ENCODE peak calls at places on chromosome 7, in seven cellular contexts. X is mammary epithelial cell, M is AG04450, C is OCI-LY7, I is mesendoderm, G is psoas muscle, P is aorta. K is an unnamed sample.

GRCh38 chr7:43196379-43196778 is 83.9 kb downstream of the HECW1 start:
- DNase-seq in C (no peak), P (no peak), M (no peak), X (no peak), I (peak), G (no peak), K (no peak)

GRCh38 chr7:38660427-38661099 is 29.4 kb upstream of the AMPH start:
- DNase-seq in C (peak), M (no peak), I (peak), P (no peak), X (peak), G (no peak), K (no peak)

GRCh38 chr7:78176186-78176585 is 377.6 kb downstream of the PHTF2 start:
- DNase-seq in M (no peak), P (no peak), I (no peak), C (no peak), X (no peak), G (no peak), K (no peak)

GRCh38 chr7:106248616-106249015 is 36.2 kb downstream of the NAMPT start:
- DNase-seq in X (no peak), P (no peak), I (no peak), M (no peak), G (no peak), C (no peak), K (no peak)

GRCh38 chr7:102841290-102841689 is 71.5 kb upstream of the LRRC17 start:
- DNase-seq in M (no peak), C (no peak), I (no peak), P (no peak), G (no peak), X (no peak), K (no peak)

GRCh38 chr7:150381096-150381495 is 2.0 kb downstream of the ZNF775 start:
- DNase-seq in X (no peak), P (no peak), C (no peak), I (no peak), M (no peak), G (no peak), K (no peak)

GRCh38 chr7:2934211-2934731 is 90.2 kb upstream of the GNA12 start:
- DNase-seq in X (peak), C (no peak), G (no peak), P (peak), M (peak), I (peak), K (no peak)

GRCh38 chr7:3893789-3894153 is 592.7 kb downstream of the SDK1 start:
- DNase-seq in M (no peak), G (no peak), C (no peak), X (no peak), P (no peak), I (no peak), K (no peak)

GRCh38 chr7:149423441-149423970 is 37.4 kb downstream of the ZNF777 start:
- DNase-seq in P (no peak), M (no peak), I (no peak), X (no peak), C (no peak), G (no peak), K (no peak)

DNA sequence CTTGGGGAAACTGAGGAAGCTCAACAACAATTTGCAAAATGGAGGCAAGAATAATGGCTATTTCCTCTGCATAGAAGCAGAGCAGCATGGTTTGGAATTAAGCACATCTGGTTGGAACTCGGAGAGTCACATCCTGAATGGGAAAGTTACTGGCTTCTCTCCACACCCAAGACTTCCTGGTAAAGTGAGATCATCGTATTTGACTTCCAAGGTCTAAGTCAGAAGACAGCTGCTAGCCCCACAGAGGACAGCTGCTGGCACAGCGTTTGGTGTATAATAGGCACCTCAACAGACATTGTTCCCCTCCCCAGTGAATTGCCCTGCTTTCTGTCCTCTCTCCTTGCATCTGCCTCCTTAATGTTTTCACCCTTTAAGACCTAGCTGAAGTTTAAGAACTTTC is 37.0 kb upstream of the NRF1 start:
- DNase-seq in I (no peak), C (no peak), P (no peak), M (peak), X (peak), G (peak), K (no peak)
- H3K4me3 ChIP-seq in I (no peak), C (no peak), P (no peak), M (no peak), X (no peak), G (no peak), K (no peak)

GRCh38 chr7:55072251-55072650 is 53.4 kb downstream of the EGFR start:
- DNase-seq in C (no peak), X (no peak), P (no peak), I (no peak), G (no peak), M (no peak), K (no peak)
- H3K27ac ChIP-seq in C (no peak), X (peak), P (no peak), I (no peak), G (peak), M (peak), K (peak)

GRCh38 chr7:131076711-131077170 is 250.9 kb upstream of the MKLN1 start:
- DNase-seq in X (peak), P (no peak), G (no peak), I (no peak), M (no peak), C (no peak), K (no peak)
- H3K4me3 ChIP-seq in X (no peak), P (no peak), G (no peak), I (no peak), M (peak), C (no peak), K (no peak)

DNA sequence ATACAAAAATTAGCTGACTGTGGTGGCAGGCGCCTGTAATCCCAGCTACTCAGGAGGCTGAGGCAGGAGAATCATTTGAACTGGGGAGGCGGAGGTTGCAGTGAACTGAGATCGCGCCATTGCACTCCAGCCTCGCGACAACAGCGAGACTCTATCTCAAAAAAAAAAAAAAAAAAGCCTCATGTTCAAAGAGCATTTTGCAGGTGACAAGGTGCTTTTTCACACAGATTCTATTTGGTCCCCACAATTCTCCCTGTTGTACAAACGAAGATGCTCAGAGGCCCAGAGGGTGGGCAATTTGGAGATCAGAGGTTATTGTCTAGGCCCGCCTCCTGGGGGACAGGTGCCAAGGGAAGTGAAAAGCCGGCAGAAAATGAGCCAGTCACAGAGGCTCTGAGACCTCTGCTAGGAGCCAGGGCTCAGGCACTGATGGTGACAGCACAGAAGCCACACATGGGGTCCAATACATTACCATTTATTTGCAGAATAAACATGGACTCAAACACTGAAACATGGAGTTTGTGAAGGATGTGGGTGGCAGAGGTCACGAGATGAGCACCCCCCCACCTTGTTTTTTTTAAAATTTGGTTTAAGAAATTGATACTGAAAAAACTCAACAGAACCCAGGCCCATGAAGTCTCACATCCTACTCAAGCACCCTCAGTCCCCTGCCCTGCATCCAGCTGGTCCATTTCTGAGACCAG is 882 bp upstream of the GAL3ST4 start:
- DNase-seq in M (no peak), P (peak), G (no peak), C (peak), X (no peak), I (no peak), K (no peak)
- H3K27ac ChIP-seq in M (no peak), P (no peak), G (no peak), C (no peak), X (no peak), I (no peak), K (peak)

GRCh38 chr7:76303829-76304505 is 1.5 kb downstream of the HSPB1 start:
- DNase-seq in C (peak), M (no peak), I (no peak), P (no peak), X (peak), G (peak), K (no peak)
- H3K4me3 ChIP-seq in C (peak), M (peak), I (no peak), P (peak), X (peak), G (peak), K (peak)

GRCh38 chr7:155305251-155305904 is 7.7 kb downstream of the INSIG1 start:
- DNase-seq in C (no peak), M (no peak), G (no peak), P (no peak), X (no peak), I (no peak), K (no peak)

GRCh38 chr7:155309021-155309338 is 11.3 kb downstream of the INSIG1 start:
- DNase-seq in X (no peak), G (no peak), I (no peak), C (no peak), P (no peak), M (no peak), K (no peak)

GRCh38 chr7:155303897-155304296 is 6.2 kb downstream of the INSIG1 start:
- DNase-seq in C (no peak), X (no peak), M (no peak), P (no peak), G (no peak), I (no peak), K (no peak)

GRCh38 chr7:155308330-155309020 is 10.8 kb downstream of the INSIG1 start:
- DNase-seq in G (no peak), P (no peak), I (no peak), M (no peak), C (no peak), X (no peak), K (no peak)

GRCh38 chr7:155306677-155307470 is 9.2 kb downstream of the INSIG1 start:
- DNase-seq in I (no peak), X (peak), M (no peak), G (no peak), P (no peak), C (no peak), K (no peak)
- H3K27ac ChIP-seq in I (no peak), X (peak), M (no peak), G (no peak), P (no peak), C (no peak), K (no peak)